ENCODE peak calls at places on chromosomes 13 and 19, in four cellular contexts. C, O, T and P are unnamed samples.

GRCh38 chr19:23790641-23791488 is 32.2 kb upstream of the ZNF681 start:
- DNase-seq in C (no peak), O (no peak), T (no peak), P (no peak)

GRCh38 chr13:105937451-105937850 is 598.0 kb downstream of the EFNB2 start:
- DNase-seq in C (no peak), O (no peak), T (no peak), P (no peak)

GRCh38 chr13:50359779-50360178 is 344.5 kb downstream of the KCNRG start:
- DNase-seq in O (no peak), T (no peak), C (no peak), P (no peak)

GRCh38 chr13:110248449-110249143 is 58.4 kb downstream of the COL4A1 start:
- DNase-seq in T (no peak), C (no peak), O (no peak), P (no peak)

GRCh38 chr13:93959796-93960533 is 519.5 kb downstream of the DCT start:
- DNase-seq in C (no peak), O (no peak), T (no peak), P (no peak)

GRCh38 chr13:80341771-80342271 is 895 bp upstream of the SPRY2 start:
- DNase-seq in C (peak; percentile 48), O (peak; percentile 21), T (no peak), P (no peak)

GRCh38 chr19:10290876-10291553 is 1.3 kb downstream of the ICAM5 start:
- DNase-seq in O (no peak), C (peak; percentile 84), T (no peak), P (peak; percentile 39)

GRCh38 chr19:29680447-29680846 is 15.2 kb downstream of the PLEKHF1 start:
- DNase-seq in C (peak; percentile 73), O (peak; percentile 93), T (peak; percentile 80), P (peak; percentile 90)

GRCh38 chr13:83895994-83896580 is 13.8 kb upstream of the SLITRK1 start:
- DNase-seq in C (no peak), T (no peak), O (peak; percentile 12), P (no peak)

GRCh38 chr19:40802300-40803169 is 3.5 kb downstream of the EGLN2 start:
- DNase-seq in C (peak; percentile 68), T (no peak), O (no peak), P (no peak)

GRCh38 chr19:6109947-6110346 is 353 bp downstream of the RFX2 start:
- DNase-seq in T (no peak), O (no peak), C (no peak), P (no peak)

GRCh38 chr19:39405930-39406655 is 554 bp upstream of the ZFP36 start:
- DNase-seq in T (peak; percentile 87), C (no peak), O (peak; percentile 83), P (peak; percentile 73)

GRCh38 chr19:15820646-15821045 is 5.2 kb upstream of the OR10H1 start:
- DNase-seq in O (no peak), C (no peak), T (no peak), P (no peak)

GRCh38 chr19:46413262-46414031 is at the start of gene CCDC8:
- DNase-seq in T (no peak), O (no peak), C (peak; percentile 86), P (no peak)

GRCh38 chr13:111474136-111475002 is 153.9 kb downstream of the TEX29 start:
- DNase-seq in T (no peak), O (no peak), C (no peak), P (no peak)

GRCh38 chr13:59364508-59365187 is 799.1 kb downstream of the DIAPH3 start:
- DNase-seq in O (no peak), T (no peak), C (no peak), P (no peak)

GRCh38 chr13:90448466-90449037 is 898.9 kb upstream of the MIR17HG start:
- DNase-seq in T (no peak), C (no peak), O (no peak), P (no peak)

GRCh38 chr13:94656766-94657165 is 55.1 kb downstream of the GPR180 start:
- DNase-seq in T (no peak), C (no peak), O (no peak), P (no peak)

GRCh38 chr13:38213307-38213706 is 136.3 kb upstream of the UFM1 start:
- DNase-seq in O (no peak), T (no peak), C (no peak), P (no peak)
- H3K4me1 ChIP-seq in O (no peaks in the 10 kb centered on the region), T (no peaks in the 10 kb centered on the region), C (no peaks in the 10 kb centered on the region), P (no peaks in the 10 kb centered on the region)

GRCh38 chr19:18396471-18397241 is 766 bp downstream of the LRRC25 start:
- DNase-seq in T (no peak), O (no peak), C (no peak), P (no peak)
- H3K4me1 ChIP-seq in T (peaks cover 8% of the 10 kb centered on the region), O (no peaks in the 10 kb centered on the region), C (no peaks in the 10 kb centered on the region), P (peaks cover 6% of the 10 kb centered on the region)

DNA sequence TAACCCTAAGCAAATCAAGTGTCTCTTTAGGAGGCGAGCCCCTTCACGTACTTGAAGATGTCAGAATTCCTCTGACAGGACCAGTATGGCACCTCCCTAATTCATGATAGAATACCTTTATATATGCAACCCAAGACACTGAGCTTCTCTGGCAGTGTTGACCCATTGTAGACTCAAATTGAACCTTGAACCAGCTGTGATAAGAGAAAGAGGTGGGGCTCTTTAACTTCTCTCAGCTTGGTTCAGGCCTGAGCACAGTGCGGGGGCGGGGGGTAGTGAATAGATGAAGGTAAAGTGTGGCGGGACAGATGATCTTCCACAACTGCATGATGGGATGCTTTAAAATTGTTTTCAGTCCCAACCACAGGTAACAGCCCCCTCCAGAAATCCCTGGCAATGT is 12.1 kb downstream of the MBNL2 start:
- DNase-seq in O (no peak), C (no peak), T (no peak), P (no peak)
- H3K4me1 ChIP-seq in O (peaks cover 3% of the 10 kb centered on the region), C (peaks cover 14% of the 10 kb centered on the region), T (no peaks in the 10 kb centered on the region), P (peaks cover 23% of the 10 kb centered on the region)

GRCh38 chr19:50328257-50329145 is 676 bp downstream of the KCNC3 start:
- DNase-seq in T (no peak), C (peak; percentile 44), O (no peak), P (no peak)
- H3K4me1 ChIP-seq in T (peaks cover 47% of the 10 kb centered on the region), C (no peaks in the 10 kb centered on the region), O (peaks cover 38% of the 10 kb centered on the region), P (peaks cover 49% of the 10 kb centered on the region)

DNA sequence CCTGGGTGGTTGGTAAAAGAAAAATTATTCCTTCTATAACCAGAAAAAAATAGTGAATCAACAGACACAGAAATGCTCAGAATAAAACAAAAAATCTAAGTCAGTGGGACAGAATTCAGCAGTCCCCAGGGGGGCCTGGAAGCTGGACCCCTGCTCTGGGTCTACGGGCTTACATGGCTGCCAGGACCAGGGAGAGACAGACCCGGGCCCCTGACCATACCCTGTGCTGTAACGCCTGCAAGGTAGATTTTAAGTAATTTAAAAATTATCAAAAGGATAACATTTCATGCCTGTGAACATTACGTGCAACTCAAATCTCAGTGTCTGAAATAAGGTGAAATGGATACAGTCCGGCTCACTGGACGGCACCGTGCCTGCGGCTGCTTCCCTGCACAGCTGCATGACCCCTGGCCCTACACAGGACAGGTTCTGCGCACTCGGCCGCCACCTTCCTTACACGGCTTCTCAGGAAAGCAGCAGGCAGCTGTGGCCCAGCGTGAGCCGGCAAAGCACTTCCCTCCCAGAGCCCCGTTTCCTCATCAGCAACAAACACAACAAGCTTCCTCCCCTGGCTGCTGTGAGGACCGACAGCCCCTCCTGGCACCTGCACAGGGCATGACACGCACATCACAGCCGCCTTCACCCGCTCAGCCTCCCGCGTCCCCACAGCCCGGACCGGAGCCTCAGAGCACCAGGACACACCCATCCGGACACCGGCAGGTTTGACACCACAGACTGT is 22.2 kb downstream of the RASA3 start:
- DNase-seq in T (peak; percentile 72), C (peak; percentile 73), O (peak; percentile 83), P (peak; percentile 88)
- H3K4me1 ChIP-seq in T (peaks cover 82% of the 10 kb centered on the region), C (peaks cover 10% of the 10 kb centered on the region), O (peaks cover 60% of the 10 kb centered on the region), P (peaks cover 94% of the 10 kb centered on the region)

GRCh38 chr13:27958928-27959539 is 10.1 kb downstream of the CDX2 start:
- DNase-seq in T (no peak), C (no peak), O (no peak), P (no peak)
- H3K4me1 ChIP-seq in T (peaks cover 21% of the 10 kb centered on the region), C (peaks cover 13% of the 10 kb centered on the region), O (peaks cover 3% of the 10 kb centered on the region), P (peaks cover 6% of the 10 kb centered on the region)

DNA sequence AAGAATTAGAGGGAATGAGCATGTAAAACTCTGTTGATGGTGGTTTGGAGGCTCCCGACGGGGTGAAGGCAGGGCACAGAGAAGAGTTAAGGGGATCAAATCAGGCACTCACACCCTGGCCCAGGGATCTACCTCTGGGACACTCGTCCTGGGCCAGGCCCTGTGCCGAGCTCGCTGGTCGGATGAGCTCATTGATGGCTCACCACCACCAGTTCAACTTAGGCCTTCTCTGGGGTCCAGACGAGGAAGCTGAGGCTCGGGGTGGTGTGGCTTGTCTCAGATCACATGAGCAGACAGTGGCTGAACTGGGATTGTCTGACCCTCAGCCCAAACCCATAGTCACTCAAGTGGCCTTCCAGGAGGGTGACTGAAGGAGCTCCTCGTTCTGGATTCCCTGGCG is 1.6 kb downstream of the NACC1 start:
- DNase-seq in T (no peak), C (no peak), O (no peak), P (no peak)
- H3K4me1 ChIP-seq in T (peaks cover 36% of the 10 kb centered on the region), C (peaks cover 22% of the 10 kb centered on the region), O (peaks cover 50% of the 10 kb centered on the region), P (peaks cover 36% of the 10 kb centered on the region)